ENCODE peak calls at places on chromosomes 11 and 22, in five cellular contexts. One of them, this sample, is unnamed.

GRCh38 chr11:30046211-30046945 is 29.5 kb upstream of the KCNA4 start:
- DNase-seq in sigmoid colon: no peak
- DNase-seq in right lobe of liver: no peak
- DNase-seq in AG04450: no peak
- DNase-seq in CD8-positive, alpha-beta T cell: no peak
- DNase-seq in this sample: no peak

GRCh38 chr22:48101704-48102103 is 1339.3 kb downstream of the TBC1D22A start:
- DNase-seq in sigmoid colon: no peak
- DNase-seq in right lobe of liver: no peak
- DNase-seq in AG04450: no peak
- DNase-seq in CD8-positive, alpha-beta T cell: no peak
- DNase-seq in this sample: peak; percentile 62

GRCh38 chr11:13928566-13929251 is 33.8 kb upstream of the SPON1 start:
- DNase-seq in sigmoid colon: no peak
- DNase-seq in right lobe of liver: no peak
- DNase-seq in AG04450: no peak
- DNase-seq in CD8-positive, alpha-beta T cell: no peak
- DNase-seq in this sample: no peak

GRCh38 chr11:95293116-95293515 is 62.1 kb upstream of the SESN3 start:
- DNase-seq in sigmoid colon: no peak
- DNase-seq in right lobe of liver: no peak
- DNase-seq in AG04450: no peak
- DNase-seq in CD8-positive, alpha-beta T cell: no peak
- DNase-seq in this sample: no peak

GRCh38 chr11:128437137-128437536 is 150.2 kb downstream of the ETS1 start:
- DNase-seq in sigmoid colon: no peak
- DNase-seq in right lobe of liver: no peak
- DNase-seq in AG04450: no peak
- DNase-seq in CD8-positive, alpha-beta T cell: no peak
- DNase-seq in this sample: no peak

GRCh38 chr11:21514298-21514697 is 678.6 kb upstream of the ANO5 start:
- DNase-seq in sigmoid colon: no peak
- DNase-seq in right lobe of liver: peak; percentile 34
- DNase-seq in AG04450: no peak
- DNase-seq in CD8-positive, alpha-beta T cell: no peak
- DNase-seq in this sample: no peak

GRCh38 chr11:59706518-59707285 is 6.9 kb downstream of the OR10V1 start:
- DNase-seq in sigmoid colon: no peak
- DNase-seq in right lobe of liver: no peak
- DNase-seq in AG04450: peak; percentile 13
- DNase-seq in CD8-positive, alpha-beta T cell: no peak
- DNase-seq in this sample: no peak

GRCh38 chr11:66322732-66323427 is 6.0 kb upstream of the CD248 start:
- DNase-seq in sigmoid colon: peak; percentile 81
- DNase-seq in right lobe of liver: no peak
- DNase-seq in AG04450: no peak
- DNase-seq in CD8-positive, alpha-beta T cell: no peak
- DNase-seq in this sample: peak; percentile 81

GRCh38 chr22:17264321-17265052 is 45.3 kb upstream of the ADA2 start:
- DNase-seq in sigmoid colon: no peak
- DNase-seq in right lobe of liver: no peak
- DNase-seq in AG04450: no peak
- DNase-seq in CD8-positive, alpha-beta T cell: no peak
- DNase-seq in this sample: no peak

GRCh38 chr22:49838771-49839717 is 11.4 kb upstream of the BRD1 start:
- DNase-seq in sigmoid colon: no peak
- DNase-seq in right lobe of liver: no peak
- DNase-seq in AG04450: no peak
- DNase-seq in CD8-positive, alpha-beta T cell: peak; percentile 79
- DNase-seq in this sample: no peak

GRCh38 chr11:72703281-72704008 is 29.2 kb upstream of the PDE2A start:
- DNase-seq in sigmoid colon: peak; percentile 84
- DNase-seq in right lobe of liver: no peak
- DNase-seq in AG04450: no peak
- DNase-seq in CD8-positive, alpha-beta T cell: no peak
- DNase-seq in this sample: no peak

GRCh38 chr22:37030560-37031281 is 11.2 kb downstream of the MPST start:
- DNase-seq in sigmoid colon: no peak
- DNase-seq in right lobe of liver: no peak
- DNase-seq in AG04450: no peak
- DNase-seq in CD8-positive, alpha-beta T cell: no peak
- DNase-seq in this sample: no peak
- H3K27ac ChIP-seq in sigmoid colon: no peak overlapping the region
- H3K27ac ChIP-seq in right lobe of liver: peak overlapping the region; percentile 74
- H3K27ac ChIP-seq in AG04450: no peak overlapping the region
- H3K27ac ChIP-seq in CD8-positive, alpha-beta T cell: no peak overlapping the region
- H3K27ac ChIP-seq in this sample: no peak overlapping the region

DNA sequence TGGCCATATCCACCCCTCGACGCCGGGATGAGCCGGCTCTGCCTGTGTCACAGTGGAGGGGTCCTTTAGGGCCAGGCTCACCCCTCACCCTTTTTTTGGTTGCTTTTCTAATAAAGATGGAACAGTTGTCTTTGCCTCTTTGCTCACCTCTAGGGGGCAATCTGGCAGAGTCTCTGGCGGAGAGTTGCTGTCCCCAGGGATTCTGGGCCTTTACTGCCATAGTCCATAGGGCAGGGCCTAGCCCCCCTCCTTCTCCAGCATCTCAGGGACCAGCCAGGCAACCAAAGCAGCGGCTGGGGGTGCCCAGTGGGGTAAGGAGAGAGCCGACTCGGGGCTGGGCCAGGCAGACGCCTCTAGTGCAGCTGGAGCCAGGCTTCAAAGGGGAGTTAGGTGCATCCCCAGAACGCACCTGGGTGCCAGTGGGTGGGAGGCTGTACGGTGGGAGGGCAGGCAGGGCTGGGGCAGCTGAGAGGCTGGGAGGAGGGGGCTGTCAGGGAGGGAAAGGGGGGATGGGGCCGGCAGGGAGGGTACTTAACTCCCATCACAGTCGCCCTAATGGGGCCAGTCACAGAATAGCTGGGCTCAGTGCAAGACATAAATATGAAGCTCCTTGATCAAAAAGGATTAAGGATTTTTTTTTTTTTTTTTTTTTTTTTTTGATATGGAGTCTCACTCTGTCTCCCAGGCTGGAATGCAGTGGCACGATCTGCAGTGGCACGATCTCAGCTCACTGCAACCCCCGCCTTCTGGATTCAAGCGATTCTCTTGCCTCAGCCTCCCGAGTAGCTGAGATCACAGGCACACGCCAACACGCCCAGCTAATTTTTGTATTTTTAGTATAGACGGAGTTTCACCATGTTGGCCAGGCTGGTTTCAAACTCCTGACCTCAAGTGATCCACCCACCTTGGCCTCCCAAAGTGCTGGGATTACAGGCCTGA is 2.5 kb upstream of the SUSD2 start:
- DNase-seq in sigmoid colon: no peak
- DNase-seq in right lobe of liver: no peak
- DNase-seq in AG04450: no peak
- DNase-seq in CD8-positive, alpha-beta T cell: no peak
- DNase-seq in this sample: no peak
- TF ChIP-seq CTCF in sigmoid colon: no peak
- TF ChIP-seq CTCF in right lobe of liver: no peak
- TF ChIP-seq CTCF in AG04450: peak; percentile 50
- TF ChIP-seq CTCF in CD8-positive, alpha-beta T cell: no peak
- TF ChIP-seq CTCF in this sample: no peak

DNA sequence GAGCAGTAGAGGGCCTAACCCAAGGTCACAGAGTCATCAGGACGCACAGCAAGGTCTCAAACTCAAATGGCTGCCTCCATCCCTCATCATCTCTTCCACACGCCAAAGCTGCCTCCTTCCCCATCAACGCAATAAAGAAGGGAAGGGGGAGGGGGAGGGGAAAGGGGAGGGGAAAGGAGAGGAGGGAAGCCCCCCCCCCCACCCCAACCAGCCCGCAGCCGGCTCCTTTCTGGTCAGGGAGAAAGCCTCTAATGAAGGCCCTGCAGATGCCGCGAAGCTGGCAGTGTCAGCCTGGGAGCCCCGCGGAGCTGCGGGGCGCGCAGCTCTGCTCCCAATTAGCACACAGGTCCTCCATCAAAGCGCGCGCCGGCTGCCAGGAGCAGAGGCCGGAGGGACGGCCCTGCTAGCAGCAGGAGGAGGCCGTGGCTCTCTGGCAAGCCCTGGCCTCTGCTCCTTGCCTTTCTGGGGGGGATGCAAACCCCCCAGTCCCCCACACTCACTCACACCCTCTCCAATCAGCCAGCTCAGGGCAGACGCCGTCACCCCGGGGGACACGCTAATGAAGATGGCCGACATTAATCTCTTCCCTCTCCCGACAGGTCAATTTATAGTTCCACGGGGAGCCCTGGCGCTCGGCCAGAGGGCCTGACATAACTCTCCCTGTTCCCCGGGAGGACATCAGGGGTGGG is 70.4 kb upstream of the TCF20 start:
- DNase-seq in sigmoid colon: peak; percentile 81
- DNase-seq in right lobe of liver: no peak
- DNase-seq in AG04450: no peak
- DNase-seq in CD8-positive, alpha-beta T cell: no peak
- DNase-seq in this sample: no peak
- H3K27ac ChIP-seq in sigmoid colon: peak overlapping the region; percentile 71
- H3K27ac ChIP-seq in right lobe of liver: no peak overlapping the region
- H3K27ac ChIP-seq in AG04450: no peak overlapping the region
- H3K27ac ChIP-seq in CD8-positive, alpha-beta T cell: no peak overlapping the region
- H3K27ac ChIP-seq in this sample: no peak overlapping the region

GRCh38 chr11:1555713-1556153 is 16.3 kb downstream of the DUSP8 start:
- DNase-seq in sigmoid colon: no peak
- DNase-seq in right lobe of liver: no peak
- DNase-seq in AG04450: no peak
- DNase-seq in CD8-positive, alpha-beta T cell: no peak
- DNase-seq in this sample: no peak

GRCh38 chr11:1554981-1555712 is 16.9 kb downstream of the DUSP8 start:
- DNase-seq in sigmoid colon: no peak
- DNase-seq in right lobe of liver: no peak
- DNase-seq in AG04450: no peak
- DNase-seq in CD8-positive, alpha-beta T cell: no peak
- DNase-seq in this sample: no peak

GRCh38 chr11:1556278-1557167 is 15.5 kb downstream of the DUSP8 start:
- DNase-seq in sigmoid colon: no peak
- DNase-seq in right lobe of liver: no peak
- DNase-seq in AG04450: no peak
- DNase-seq in CD8-positive, alpha-beta T cell: no peak
- DNase-seq in this sample: no peak

GRCh38 chr11:1557168-1557884 is 14.7 kb downstream of the DUSP8 start:
- DNase-seq in sigmoid colon: no peak
- DNase-seq in right lobe of liver: no peak
- DNase-seq in AG04450: no peak
- DNase-seq in CD8-positive, alpha-beta T cell: no peak
- DNase-seq in this sample: no peak

DNA sequence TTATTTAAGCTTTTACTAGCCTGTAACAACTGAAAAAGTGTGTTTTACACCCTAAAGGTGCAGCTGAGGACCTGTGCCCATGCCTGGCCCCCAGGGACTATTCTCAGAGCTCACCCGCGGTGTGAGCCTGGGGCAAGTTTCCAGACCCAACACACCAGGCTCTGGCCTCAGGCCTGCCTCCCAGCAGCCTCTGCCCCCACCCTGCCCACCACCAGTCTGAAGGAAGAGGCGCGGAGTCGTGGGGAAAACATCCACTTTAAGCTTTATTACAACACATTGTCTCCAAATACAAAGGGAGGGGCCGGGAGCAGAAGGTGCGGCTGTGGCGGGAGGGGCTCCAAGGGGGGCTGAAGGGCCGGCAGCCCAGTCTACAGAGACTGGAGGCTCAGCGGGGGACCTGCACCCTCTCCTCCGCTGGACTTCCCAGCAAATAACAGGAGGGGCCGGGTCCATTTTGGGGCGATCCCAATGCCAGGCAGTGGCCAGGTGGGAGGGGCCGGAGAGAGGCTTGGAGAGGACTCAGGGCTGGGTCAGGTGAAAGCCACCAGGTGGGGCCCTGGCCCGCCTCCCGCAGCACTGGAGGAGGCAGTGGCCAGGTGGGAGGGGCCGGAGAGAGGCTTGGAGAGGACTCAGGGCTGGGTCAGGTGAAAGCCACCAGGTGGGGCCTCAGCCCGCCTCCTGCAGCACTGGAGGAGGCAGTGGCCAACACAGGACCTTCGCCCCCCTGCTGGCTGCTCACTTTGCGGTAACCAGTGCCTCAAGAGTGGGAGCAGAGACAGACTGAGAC is 18.1 kb downstream of the DUSP8 start:
- DNase-seq in sigmoid colon: no peak
- DNase-seq in right lobe of liver: peak; percentile 27
- DNase-seq in AG04450: no peak
- DNase-seq in CD8-positive, alpha-beta T cell: no peak
- DNase-seq in this sample: no peak
- TF ChIP-seq CTCF in sigmoid colon: no peak
- TF ChIP-seq CTCF in right lobe of liver: peak; percentile 20
- TF ChIP-seq CTCF in AG04450: no peak
- TF ChIP-seq CTCF in CD8-positive, alpha-beta T cell: no peak
- TF ChIP-seq CTCF in this sample: no peak

GRCh38 chr11:44711113-44711512 is 15.6 kb upstream of the TSPAN18 start:
- DNase-seq in sigmoid colon: no peak
- DNase-seq in right lobe of liver: no peak
- DNase-seq in AG04450: no peak
- DNase-seq in CD8-positive, alpha-beta T cell: no peak
- DNase-seq in this sample: no peak

GRCh38 chr11:44709966-44710365 is 16.8 kb upstream of the TSPAN18 start:
- DNase-seq in sigmoid colon: no peak
- DNase-seq in right lobe of liver: peak; percentile 52
- DNase-seq in AG04450: no peak
- DNase-seq in CD8-positive, alpha-beta T cell: no peak
- DNase-seq in this sample: no peak

GRCh38 chr11:44708063-44708462 is 18.7 kb upstream of the TSPAN18 start:
- DNase-seq in sigmoid colon: no peak
- DNase-seq in right lobe of liver: no peak
- DNase-seq in AG04450: no peak
- DNase-seq in CD8-positive, alpha-beta T cell: no peak
- DNase-seq in this sample: no peak

GRCh38 chr11:44708523-44709280 is 18.1 kb upstream of the TSPAN18 start:
- DNase-seq in sigmoid colon: no peak
- DNase-seq in right lobe of liver: no peak
- DNase-seq in AG04450: no peak
- DNase-seq in CD8-positive, alpha-beta T cell: no peak
- DNase-seq in this sample: no peak

GRCh38 chr11:44709281-44709562 is 17.5 kb upstream of the TSPAN18 start:
- DNase-seq in sigmoid colon: no peak
- DNase-seq in right lobe of liver: peak; percentile 73
- DNase-seq in AG04450: no peak
- DNase-seq in CD8-positive, alpha-beta T cell: no peak
- DNase-seq in this sample: no peak
- H3K27ac ChIP-seq in sigmoid colon: no peak overlapping the region
- H3K27ac ChIP-seq in right lobe of liver: no peak overlapping the region
- H3K27ac ChIP-seq in AG04450: no peak overlapping the region
- H3K27ac ChIP-seq in CD8-positive, alpha-beta T cell: no peak overlapping the region
- H3K27ac ChIP-seq in this sample: no peak overlapping the region